ENCODE peak calls at places on chromosomes 13 and 19, in seven cellular contexts. E is lower lobe of right lung, T is osteocyte, N is ascending aorta, H is pancreas, J is heart left ventricle, I is ovary. A is an unnamed sample.

GRCh38 chr19:44212865-44213346 is 574 bp downstream of the ZNF227 start:
- DNase-seq in E (no peak), T (no peak), N (no peak), H (no peak), J (no peak), I (no peak), A (no peak)

GRCh38 chr13:61036715-61037114 is 378.9 kb downstream of the PCDH20 start:
- DNase-seq in E (no peak), T (no peak), N (no peak), H (no peak), J (no peak), I (no peak), A (no peak)

GRCh38 chr13:89514534-89515312 is 1832.8 kb upstream of the MIR17HG start:
- DNase-seq in E (no peak), T (no peak), N (no peak), H (peak), J (no peak), I (no peak), A (no peak)

GRCh38 chr19:51573331-51573730 is 2.2 kb downstream of the ZNF175 start:
- DNase-seq in E (no peak), T (no peak), N (no peak), H (no peak), J (no peak), I (no peak), A (no peak)

GRCh38 chr13:110485604-110486003 is 75.9 kb downstream of the RAB20 start:
- DNase-seq in E (no peak), T (no peak), N (no peak), H (no peak), J (no peak), I (no peak), A (no peak)

GRCh38 chr19:29658221-29658991 is 6.9 kb upstream of the PLEKHF1 start:
- DNase-seq in E (no peak), T (no peak), N (no peak), H (no peak), J (no peak), I (no peak), A (no peak)

GRCh38 chr19:1256646-1257474 is 8.5 kb downstream of the MIDN start:
- DNase-seq in E (no peak), T (no peak), N (no peak), H (no peak), J (no peak), I (no peak), A (no peak)

GRCh38 chr19:7888145-7888825 is at the start of gene LRRC8E:
- DNase-seq in E (peak), T (no peak), N (no peak), H (peak), J (peak), I (peak), A (no peak)

GRCh38 chr13:80055804-80056203 is 285.1 kb downstream of the SPRY2 start:
- DNase-seq in E (no peak), T (no peak), N (no peak), H (no peak), J (no peak), I (no peak), A (no peak)

GRCh38 chr19:55340784-55341147 is 1.1 kb downstream of the KMT5C start:
- DNase-seq in E (no peak), T (no peak), N (no peak), H (peak), J (no peak), I (peak), A (no peak)

GRCh38 chr19:36013280-36014028 is 559 bp downstream of the ALKBH6 start:
- DNase-seq in E (no peak), T (no peak), N (no peak), H (peak), J (no peak), I (peak), A (no peak)

GRCh38 chr19:36014029-36014924 is at the start of gene ALKBH6:
- DNase-seq in E (peak), T (peak), N (peak), H (peak), J (peak), I (peak), A (peak)

GRCh38 chr19:36023432-36023831 is 9.2 kb downstream of the CLIP3 start:
- DNase-seq in E (no peak), T (no peak), N (no peak), H (no peak), J (no peak), I (no peak), A (no peak)

GRCh38 chr19:36019061-36019670 is 5.2 kb upstream of the ALKBH6 start:
- DNase-seq in E (no peak), T (no peak), N (no peak), H (no peak), J (no peak), I (no peak), A (no peak)
- TF ChIP-seq CTCF in E (no peak), T (no peak), N (no peak), H (no peak), J (no peak), I (no peak), A (no peak)

DNA sequence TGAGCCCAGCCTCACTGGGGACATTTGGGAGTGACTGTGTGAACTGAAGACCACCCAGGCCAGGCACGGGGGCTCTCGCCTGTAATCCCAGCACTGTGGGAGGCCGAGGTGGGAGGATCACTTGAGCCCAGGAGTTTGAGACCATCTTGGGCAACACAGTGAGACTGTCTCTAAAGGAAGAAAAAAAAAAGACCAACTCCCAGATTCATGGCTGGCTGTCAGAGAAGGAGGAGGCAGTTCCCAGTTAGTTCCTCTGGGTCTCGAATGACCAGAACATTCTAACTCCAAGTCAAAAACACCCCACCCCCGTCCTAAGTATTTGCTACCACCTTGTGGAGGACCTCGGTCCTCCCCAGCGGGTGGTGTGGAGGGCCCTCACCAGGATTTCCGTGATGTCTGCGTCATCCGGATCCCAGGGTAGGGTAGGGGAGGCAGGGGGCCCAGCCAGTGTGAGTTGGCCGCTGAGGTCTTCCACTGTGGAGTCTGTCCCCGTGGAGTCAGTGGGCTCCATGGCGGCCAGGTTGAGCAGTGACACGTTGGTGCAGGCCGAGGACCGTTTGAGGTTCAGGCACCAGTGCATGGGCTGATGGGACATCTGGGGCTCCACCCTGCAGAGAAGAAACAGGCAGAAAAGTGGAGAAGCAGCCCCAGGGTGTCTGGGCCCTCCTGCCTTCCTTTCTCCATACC is 1.3 kb downstream of the TSKS start:
- DNase-seq in E (no peak), T (no peak), N (no peak), H (no peak), J (peak), I (peak), A (no peak)
- TF ChIP-seq CTCF in E (peak), T (peak), N (no peak), H (no peak), J (peak), I (no peak), A (no peak)

GRCh38 chr19:4267901-4268815 is 10.9 kb upstream of the SHD start:
- DNase-seq in E (no peak), T (no peak), N (no peak), H (peak), J (no peak), I (no peak), A (no peak)
- TF ChIP-seq CTCF in E (peak), T (no peak), N (no peak), H (no peak), J (peak), I (no peak), A (no peak)

GRCh38 chr19:49864890-49865289 is 2.5 kb downstream of the PNKP start:
- DNase-seq in E (no peak), T (no peak), N (no peak), H (no peak), J (no peak), I (no peak), A (no peak)

GRCh38 chr19:49863935-49864320 is 3.4 kb downstream of the PNKP start:
- DNase-seq in E (no peak), T (no peak), N (no peak), H (no peak), J (peak), I (peak), A (no peak)

GRCh38 chr19:49869009-49869483 is 1.7 kb upstream of the PNKP start:
- DNase-seq in E (no peak), T (no peak), N (no peak), H (no peak), J (no peak), I (peak), A (no peak)

GRCh38 chr19:49869484-49870308 is 2.3 kb upstream of the PNKP start:
- DNase-seq in E (peak), T (peak), N (peak), H (peak), J (peak), I (peak), A (peak)

GRCh38 chr19:49866933-49867782 is at the start of gene PNKP:
- DNase-seq in E (peak), T (peak), N (peak), H (peak), J (peak), I (peak), A (peak)
- TF ChIP-seq CTCF in E (no peak), T (no peak), N (no peak), H (no peak), J (no peak), I (no peak), A (no peak)

DNA sequence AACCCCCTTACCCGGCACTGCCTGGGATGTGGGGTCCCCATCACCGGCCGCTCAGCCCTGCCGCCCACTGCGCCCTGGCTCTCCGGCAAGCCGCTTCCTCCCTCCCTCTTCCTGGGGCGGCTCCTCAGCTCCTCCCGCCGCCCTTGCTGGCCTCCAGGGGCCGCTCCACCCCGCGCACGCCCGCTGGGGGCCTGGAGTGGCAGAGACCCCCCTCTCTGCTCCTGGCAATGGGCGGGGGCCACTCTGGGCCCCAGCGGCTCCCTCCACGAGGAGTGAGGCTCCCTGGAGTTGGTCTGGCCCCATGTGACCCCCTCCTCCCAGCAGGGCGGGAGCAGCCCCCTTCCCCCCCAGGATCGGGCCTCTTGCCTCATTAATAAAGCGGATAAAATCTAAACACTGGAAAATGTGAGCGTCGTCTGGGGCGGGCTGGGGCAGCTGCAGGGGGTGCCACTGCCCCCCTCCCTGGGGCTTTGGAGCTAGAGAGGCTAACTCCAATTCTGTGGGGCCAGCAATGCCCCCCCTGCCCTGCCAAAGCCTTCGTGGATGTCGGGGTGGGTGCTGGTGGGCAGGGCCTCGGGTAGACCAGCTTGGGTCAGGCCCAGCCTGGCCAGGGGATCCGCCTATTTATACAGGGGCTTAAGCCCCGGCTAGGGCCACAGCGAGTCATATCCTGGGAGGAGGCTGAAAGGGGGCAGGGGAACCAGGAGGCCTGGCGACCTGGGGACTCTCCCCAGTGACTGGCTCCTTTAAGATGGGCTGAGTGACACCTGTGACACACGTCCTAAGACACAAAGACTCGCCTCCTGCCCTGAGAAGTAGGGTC is at the start of gene PTGER1:
- DNase-seq in E (no peak), T (no peak), N (no peak), H (no peak), J (no peak), I (no peak), A (peak)
- TF ChIP-seq CTCF in E (peak), T (peak), N (no peak), H (no peak), J (peak), I (no peak), A (peak)

GRCh38 chr13:45700971-45701900 is 884 bp upstream of the CBY2 start:
- DNase-seq in E (no peak), T (no peak), N (no peak), H (no peak), J (no peak), I (no peak), A (peak)
- TF ChIP-seq CTCF in E (no peak), T (no peak), N (no peak), H (no peak), J (no peak), I (no peak), A (peak)